ENCODE peak calls at places on chromosomes 13 and 19, in five cellular contexts. W is hepatocyte, M is mesothelial cell of epicardium, E is left ventricle myocardium inferior, S is Panc1. X is an unnamed sample.

GRCh38 chr19:30062331-30063183 is 120.5 kb downstream of the URI1 start:
- DNase-seq in W (no peak), M (peak; percentile 27), E (no peak), S (no peak), X (peak; percentile 9)

GRCh38 chr19:592101-592500 is 2.4 kb downstream of the HCN2 start:
- DNase-seq in W (no peak), S (no peak), M (no peak), E (no peak), X (no peak)

GRCh38 chr19:41548954-41549688 is 26.8 kb upstream of the CEACAM21 start:
- DNase-seq in S (no peak), W (no peak), M (no peak), E (no peak), X (no peak)

GRCh38 chr19:4089400-4089908 is 22.8 kb upstream of the ZBTB7A start:
- DNase-seq in E (no peak), M (no peak), W (no peak), S (no peak), X (no peak)

GRCh38 chr13:105972811-105973590 is 562.5 kb downstream of the EFNB2 start:
- DNase-seq in S (no peak), E (no peak), W (no peak), M (no peak), X (no peak)

GRCh38 chr19:28242317-28242927 is 970.5 kb downstream of the UQCRFS1 start:
- DNase-seq in S (no peak), E (no peak), W (peak; percentile 30), M (no peak), X (peak; percentile 53)

GRCh38 chr13:111314852-111315251 is 5.6 kb upstream of the TEX29 start:
- DNase-seq in W (no peak), S (no peak), E (no peak), M (no peak), X (no peak)

GRCh38 chr13:83547043-83547442 is 335.2 kb downstream of the SLITRK1 start:
- DNase-seq in M (no peak), E (no peak), W (no peak), S (no peak), X (no peak)

GRCh38 chr19:17532557-17532956 is 21.1 kb downstream of the PGLS start:
- DNase-seq in M (no peak), W (no peak), E (no peak), S (no peak), X (no peak)

GRCh38 chr13:30019648-30020626 is 169.5 kb upstream of the UBL3 start:
- DNase-seq in W (no peak), E (no peak), S (no peak), M (no peak), X (no peak)

GRCh38 chr19:11088508-11089253 is 582 bp upstream of the LDLR start:
- DNase-seq in S (no peak), E (no peak), M (no peak), W (peak; percentile 26), X (peak; percentile 71)
- TF ChIP-seq CTCF in S (no peak), E (no peak), M (no peak), W (no peak), X (no peak)

GRCh38 chr19:47608074-47608907 is 643 bp upstream of the BICRA start:
- DNase-seq in M (peak; percentile 97), E (peak; percentile 95), W (peak; percentile 98), S (no peak), X (peak; percentile 94)
- TF ChIP-seq CTCF in M (no peak), E (peak; percentile 61), W (peak; percentile 21), S (no peak), X (peak; percentile 6)

GRCh38 chr13:98033277-98034247 is 80.1 kb downstream of the IPO5 start:
- DNase-seq in M (no peak), E (no peak), S (no peak), W (peak; percentile 68), X (peak; percentile 52)
- TF ChIP-seq CTCF in M (peak; percentile 54), E (peak; percentile 56), S (peak; percentile 52), W (peak; percentile 59), X (peak; percentile 25)

GRCh38 chr19:7419153-7419552 is 69.7 kb downstream of the PEX11G start:
- DNase-seq in M (no peak), S (no peak), E (no peak), W (no peak), X (no peak)

GRCh38 chr19:7418575-7418974 is 69.8 kb downstream of the ARHGEF18 start:
- DNase-seq in W (no peak), M (no peak), S (no peak), E (no peak), X (no peak)

GRCh38 chr19:7415857-7416371 is 67.2 kb downstream of the ARHGEF18 start:
- DNase-seq in W (no peak), S (no peak), E (no peak), M (no peak), X (no peak)

GRCh38 chr19:7419777-7420439 is 68.9 kb downstream of the PEX11G start:
- DNase-seq in M (no peak), E (no peak), S (no peak), W (no peak), X (no peak)

DNA sequence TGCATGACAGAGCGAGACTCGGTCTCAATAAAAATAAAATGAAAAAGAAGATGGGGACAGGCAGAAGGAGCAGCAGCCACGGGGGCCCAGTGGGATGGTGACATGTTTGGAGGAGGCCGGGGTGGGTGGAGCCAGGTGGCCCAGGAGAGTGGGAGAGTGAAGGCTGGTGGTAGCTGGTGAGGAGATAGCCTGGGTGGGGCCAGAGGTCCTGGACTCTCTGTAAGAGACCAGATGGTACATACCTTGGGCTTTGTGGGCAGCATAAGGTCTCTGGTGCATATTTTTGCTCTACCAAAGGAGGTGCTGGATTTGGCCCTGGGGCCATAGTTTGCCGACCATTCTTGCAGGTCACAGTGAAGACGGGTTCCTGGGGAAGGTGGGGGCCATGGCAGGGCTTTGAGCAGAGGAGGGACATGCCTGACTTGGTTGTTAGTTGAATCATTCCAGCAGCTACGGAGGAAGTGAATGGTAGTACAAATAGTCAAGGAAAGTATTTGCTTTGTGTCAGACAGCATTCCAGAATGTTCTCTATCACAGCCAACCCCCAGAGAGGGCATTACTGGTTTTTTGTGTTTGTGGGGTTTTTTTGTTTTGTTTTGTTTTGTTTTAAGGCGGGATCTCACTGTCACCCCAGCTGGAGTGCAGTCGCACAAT is 69.1 kb downstream of the ARHGEF18 start:
- DNase-seq in E (no peak), W (peak; percentile 34), S (no peak), M (no peak), X (no peak)
- TF ChIP-seq CTCF in E (no peak), W (no peak), S (no peak), M (no peak), X (no peak)

DNA sequence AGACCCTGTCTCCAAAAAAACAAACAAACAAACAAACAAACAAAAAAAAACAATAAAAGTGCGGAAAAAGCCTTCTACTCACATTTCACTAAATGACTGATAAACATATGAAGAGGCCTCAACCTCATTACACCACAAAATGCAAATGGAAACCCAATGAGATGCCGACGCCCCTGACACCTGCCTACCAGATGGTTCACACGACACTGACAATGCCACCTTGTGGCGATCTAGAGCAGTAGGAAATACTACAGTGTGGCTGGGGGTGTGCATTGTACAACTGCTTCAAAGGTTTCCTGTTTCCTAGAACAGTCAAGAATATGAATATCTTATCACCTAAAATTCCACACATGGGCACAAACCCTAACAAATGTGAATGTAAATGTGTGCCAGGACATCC is 14.0 kb downstream of the SCGB2B2 start:
- DNase-seq in W (no peak), M (no peak), S (no peak), E (no peak), X (no peak)
- TF ChIP-seq CTCF in W (no peak), M (no peak), S (peak; percentile 87), E (peak; percentile 54), X (peak; percentile 31)

GRCh38 chr19:48872182-48872883 is at the start of gene PPP1R15A:
- DNase-seq in W (peak; percentile 98), E (peak; percentile 98), S (peak; percentile 93), M (peak; percentile 100), X (peak; percentile 99)
- TF ChIP-seq CTCF in W (no peak), E (peak; percentile 37), S (no peak), M (no peak), X (no peak)